ENCODE peak calls at places on chromosomes 13 and 19, in nine cellular contexts. One of them, this sample, is unnamed.
A peak's percentile ranks its signal among the peaks of the same experiment; 100 is the strongest.

GRCh38 chr13:81377926-81378325 is 1037.0 kb upstream of the SPRY2 start:
- DNase-seq in neural progenitor cell: no peak
- DNase-seq in GM12865: no peak
- DNase-seq in astrocyte of the spinal cord: no peak
- DNase-seq in tibial artery: no peak
- DNase-seq in cardiac muscle cell: no peak
- DNase-seq in NB4: no peak
- DNase-seq in astrocyte: no peak
- DNase-seq in heart left ventricle: no peak
- DNase-seq in this sample: no peak

GRCh38 chr13:30869491-30869890 is 36.6 kb upstream of the MEDAG start:
- DNase-seq in neural progenitor cell: no peak
- DNase-seq in GM12865: no peak
- DNase-seq in astrocyte of the spinal cord: peak; percentile 43
- DNase-seq in tibial artery: peak; percentile 80
- DNase-seq in cardiac muscle cell: no peak
- DNase-seq in NB4: no peak
- DNase-seq in astrocyte: peak; percentile 52
- DNase-seq in heart left ventricle: peak; percentile 49
- DNase-seq in this sample: peak; percentile 53

GRCh38 chr19:44050740-44051653 is 839 bp upstream of the ZNF223 start:
- DNase-seq in neural progenitor cell: no peak
- DNase-seq in GM12865: no peak
- DNase-seq in astrocyte of the spinal cord: no peak
- DNase-seq in tibial artery: no peak
- DNase-seq in cardiac muscle cell: no peak
- DNase-seq in NB4: no peak
- DNase-seq in astrocyte: no peak
- DNase-seq in heart left ventricle: no peak
- DNase-seq in this sample: peak; percentile 0

GRCh38 chr13:43057653-43058317 is 34.4 kb downstream of the DNAJC15 start:
- DNase-seq in neural progenitor cell: peak; percentile 35
- DNase-seq in GM12865: peak; percentile 49
- DNase-seq in astrocyte of the spinal cord: peak; percentile 92
- DNase-seq in tibial artery: no peak
- DNase-seq in cardiac muscle cell: no peak
- DNase-seq in NB4: no peak
- DNase-seq in astrocyte: peak; percentile 55
- DNase-seq in heart left ventricle: no peak
- DNase-seq in this sample: no peak

GRCh38 chr13:60583196-60583908 is 186.3 kb downstream of the TDRD3 start:
- DNase-seq in neural progenitor cell: peak; percentile 37
- DNase-seq in GM12865: no peak
- DNase-seq in astrocyte of the spinal cord: peak; percentile 79
- DNase-seq in tibial artery: no peak
- DNase-seq in cardiac muscle cell: no peak
- DNase-seq in NB4: peak; percentile 93
- DNase-seq in astrocyte: peak; percentile 85
- DNase-seq in heart left ventricle: no peak
- DNase-seq in this sample: peak; percentile 89

GRCh38 chr13:75437582-75438318 is 44.2 kb downstream of the TBC1D4 start:
- DNase-seq in neural progenitor cell: peak; percentile 18
- DNase-seq in GM12865: no peak
- DNase-seq in astrocyte of the spinal cord: peak; percentile 73
- DNase-seq in tibial artery: no peak
- DNase-seq in cardiac muscle cell: peak; percentile 71
- DNase-seq in NB4: no peak
- DNase-seq in astrocyte: peak; percentile 35
- DNase-seq in heart left ventricle: no peak
- DNase-seq in this sample: peak; percentile 44

GRCh38 chr19:51224163-51224641 is 678 bp upstream of the CD33 start:
- DNase-seq in neural progenitor cell: no peak
- DNase-seq in GM12865: no peak
- DNase-seq in astrocyte of the spinal cord: no peak
- DNase-seq in tibial artery: no peak
- DNase-seq in cardiac muscle cell: no peak
- DNase-seq in NB4: no peak
- DNase-seq in astrocyte: no peak
- DNase-seq in heart left ventricle: no peak
- DNase-seq in this sample: no peak

GRCh38 chr13:107650081-107650701 is 565.1 kb downstream of the LIG4 start:
- DNase-seq in neural progenitor cell: peak; percentile 85
- DNase-seq in GM12865: peak; percentile 65
- DNase-seq in astrocyte of the spinal cord: peak; percentile 67
- DNase-seq in tibial artery: no peak
- DNase-seq in cardiac muscle cell: peak; percentile 74
- DNase-seq in NB4: peak; percentile 58
- DNase-seq in astrocyte: peak; percentile 25
- DNase-seq in heart left ventricle: peak; percentile 27
- DNase-seq in this sample: peak; percentile 18

GRCh38 chr19:45446295-45446694 is 21.5 kb upstream of the FOSB start:
- DNase-seq in neural progenitor cell: peak; percentile 49
- DNase-seq in GM12865: peak; percentile 62
- DNase-seq in astrocyte of the spinal cord: peak; percentile 53
- DNase-seq in tibial artery: no peak
- DNase-seq in cardiac muscle cell: no peak
- DNase-seq in NB4: peak; percentile 56
- DNase-seq in astrocyte: no peak
- DNase-seq in heart left ventricle: no peak
- DNase-seq in this sample: peak; percentile 48

GRCh38 chr19:7506385-7507328 is 9.2 kb upstream of the ZNF358 start:
- DNase-seq in neural progenitor cell: peak; percentile 91
- DNase-seq in GM12865: peak; percentile 68
- DNase-seq in astrocyte of the spinal cord: peak; percentile 65
- DNase-seq in tibial artery: peak; percentile 84
- DNase-seq in cardiac muscle cell: peak; percentile 68
- DNase-seq in NB4: peak; percentile 73
- DNase-seq in astrocyte: peak; percentile 68
- DNase-seq in heart left ventricle: peak; percentile 74
- DNase-seq in this sample: peak; percentile 81

GRCh38 chr19:39515551-39516191 is 732 bp downstream of the SELENOV start:
- DNase-seq in neural progenitor cell: peak; percentile 61
- DNase-seq in GM12865: no peak
- DNase-seq in astrocyte of the spinal cord: no peak
- DNase-seq in tibial artery: no peak
- DNase-seq in cardiac muscle cell: peak; percentile 42
- DNase-seq in NB4: no peak
- DNase-seq in astrocyte: no peak
- DNase-seq in heart left ventricle: no peak
- DNase-seq in this sample: no peak
- H3K4me3 ChIP-seq in neural progenitor cell: peak overlapping the region; percentile 94
- H3K4me3 ChIP-seq in GM12865: no peak overlapping the region
- H3K4me3 ChIP-seq in astrocyte of the spinal cord: no peak overlapping the region
- H3K4me3 ChIP-seq in tibial artery: peak overlapping the region; percentile 38
- H3K4me3 ChIP-seq in cardiac muscle cell: peak overlapping the region; percentile 58
- H3K4me3 ChIP-seq in NB4: no peak overlapping the region
- H3K4me3 ChIP-seq in astrocyte: no peak overlapping the region
- H3K4me3 ChIP-seq in heart left ventricle: peak overlapping the region; percentile 22
- H3K4me3 ChIP-seq in this sample: no peak overlapping the region

GRCh38 chr19:53431399-53432087 is at the start of gene ZNF761:
- DNase-seq in neural progenitor cell: peak; percentile 97
- DNase-seq in GM12865: peak; percentile 97
- DNase-seq in astrocyte of the spinal cord: peak; percentile 91
- DNase-seq in tibial artery: peak; percentile 96
- DNase-seq in cardiac muscle cell: peak; percentile 98
- DNase-seq in NB4: peak; percentile 91
- DNase-seq in astrocyte: peak; percentile 65
- DNase-seq in heart left ventricle: peak; percentile 95
- DNase-seq in this sample: peak; percentile 82
- TF ChIP-seq CTCF in neural progenitor cell: peak; percentile 45
- TF ChIP-seq CTCF in GM12865: no peak
- TF ChIP-seq CTCF in astrocyte of the spinal cord: peak; percentile 43
- TF ChIP-seq CTCF in tibial artery: peak; percentile 48
- TF ChIP-seq CTCF in cardiac muscle cell: peak; percentile 42
- TF ChIP-seq CTCF in NB4: peak; percentile 6
- TF ChIP-seq CTCF in astrocyte: no peak
- TF ChIP-seq CTCF in heart left ventricle: peak; percentile 52
- TF ChIP-seq CTCF in this sample: peak; percentile 39

DNA sequence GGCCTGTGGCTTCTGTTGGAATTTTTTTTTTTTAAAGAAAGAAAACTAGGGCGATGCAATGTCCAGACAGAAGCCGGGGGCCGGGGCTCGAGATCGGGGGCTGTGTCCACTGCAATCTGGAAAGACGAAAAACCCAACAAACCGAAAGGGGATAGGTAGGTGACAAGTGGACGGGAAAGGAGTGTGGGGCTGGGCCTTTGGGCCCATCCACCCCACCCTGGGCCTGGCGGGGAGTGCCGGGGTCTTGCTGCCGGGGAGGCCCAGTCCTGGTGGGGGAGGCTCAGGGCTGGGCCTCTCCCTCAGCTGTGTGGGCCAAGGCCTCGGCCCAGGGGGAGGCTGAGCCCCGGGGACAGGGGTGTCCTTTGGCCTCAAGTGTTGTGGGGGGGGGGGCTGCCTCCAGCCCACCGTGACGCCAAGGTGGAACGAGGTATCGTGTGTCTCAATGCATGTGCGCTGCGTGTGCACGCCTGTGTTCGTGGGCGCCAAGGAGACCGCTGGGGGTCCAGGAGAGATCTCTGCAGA is 17.4 kb downstream of the PRKCSH start:
- DNase-seq in neural progenitor cell: no peak
- DNase-seq in GM12865: no peak
- DNase-seq in astrocyte of the spinal cord: no peak
- DNase-seq in tibial artery: no peak
- DNase-seq in cardiac muscle cell: no peak
- DNase-seq in NB4: no peak
- DNase-seq in astrocyte: no peak
- DNase-seq in heart left ventricle: no peak
- DNase-seq in this sample: no peak
- H3K4me3 ChIP-seq in neural progenitor cell: no peak overlapping the region
- H3K4me3 ChIP-seq in GM12865: peak overlapping the region; percentile 97
- H3K4me3 ChIP-seq in astrocyte of the spinal cord: no peak overlapping the region
- H3K4me3 ChIP-seq in tibial artery: no peak overlapping the region
- H3K4me3 ChIP-seq in cardiac muscle cell: no peak overlapping the region
- H3K4me3 ChIP-seq in NB4: no peak overlapping the region
- H3K4me3 ChIP-seq in astrocyte: no peak overlapping the region
- H3K4me3 ChIP-seq in heart left ventricle: no peak overlapping the region
- H3K4me3 ChIP-seq in this sample: no peak overlapping the region

GRCh38 chr13:74015137-74015536 is 119.1 kb downstream of the KLF12 start:
- DNase-seq in neural progenitor cell: no peak
- DNase-seq in GM12865: peak; percentile 18
- DNase-seq in astrocyte of the spinal cord: no peak
- DNase-seq in tibial artery: no peak
- DNase-seq in cardiac muscle cell: no peak
- DNase-seq in NB4: no peak
- DNase-seq in astrocyte: no peak
- DNase-seq in heart left ventricle: no peak
- DNase-seq in this sample: no peak
- TF ChIP-seq CTCF in neural progenitor cell: peak; percentile 41
- TF ChIP-seq CTCF in GM12865: no peak
- TF ChIP-seq CTCF in astrocyte of the spinal cord: peak; percentile 25
- TF ChIP-seq CTCF in tibial artery: no peak
- TF ChIP-seq CTCF in cardiac muscle cell: peak; percentile 17
- TF ChIP-seq CTCF in NB4: no peak
- TF ChIP-seq CTCF in astrocyte: peak; percentile 25
- TF ChIP-seq CTCF in heart left ventricle: no peak
- TF ChIP-seq CTCF in this sample: no peak

DNA sequence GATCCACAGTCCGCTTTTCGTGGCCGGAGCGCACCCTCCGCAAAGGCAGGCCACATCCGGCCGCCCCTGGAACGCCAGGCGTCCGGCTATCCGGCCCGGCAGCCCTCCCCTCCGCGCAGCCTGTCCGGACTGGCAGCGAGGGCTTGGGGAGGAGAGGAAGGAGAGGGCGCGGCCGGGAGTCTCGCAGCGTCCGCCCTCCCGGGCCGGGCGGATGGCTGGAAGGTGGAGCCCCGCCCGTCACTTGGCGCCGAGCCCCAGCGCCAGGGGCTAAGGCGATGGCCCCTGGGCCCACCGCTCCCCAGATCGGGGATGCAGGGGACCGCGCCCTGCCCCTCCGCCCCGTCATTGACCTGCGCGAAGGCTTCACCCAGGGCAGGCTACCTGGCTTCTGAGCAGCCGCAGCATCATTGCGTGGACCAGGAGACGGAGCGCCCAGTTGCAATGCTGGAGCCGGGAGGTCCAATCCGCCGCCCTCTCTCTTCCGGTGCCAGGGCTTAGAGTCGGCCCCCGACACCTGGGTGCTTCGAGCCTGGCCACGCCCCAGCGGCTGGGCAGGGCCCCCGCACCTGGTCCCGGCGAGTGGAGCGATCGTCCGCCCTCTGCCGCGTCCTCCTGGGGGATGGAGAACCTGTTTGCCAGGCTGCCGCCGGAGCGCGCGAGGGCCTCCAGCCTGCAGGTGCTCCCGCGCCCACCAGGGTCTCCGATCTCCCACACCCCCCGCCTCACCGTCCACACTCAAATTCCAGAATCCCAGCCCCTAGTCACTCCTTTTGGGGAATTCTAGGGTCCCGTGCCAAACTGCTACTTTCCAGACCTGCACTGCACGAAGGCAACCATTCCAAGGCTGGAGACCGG is at the start of gene FUT1:
- DNase-seq in neural progenitor cell: peak; percentile 89
- DNase-seq in GM12865: peak; percentile 40
- DNase-seq in astrocyte of the spinal cord: no peak
- DNase-seq in tibial artery: no peak
- DNase-seq in cardiac muscle cell: peak; percentile 60
- DNase-seq in NB4: peak; percentile 93
- DNase-seq in astrocyte: no peak
- DNase-seq in heart left ventricle: peak; percentile 79
- DNase-seq in this sample: peak; percentile 24
- H3K4me3 ChIP-seq in neural progenitor cell: peak within 1 kb of the TSS; percentile 87
- H3K4me3 ChIP-seq in GM12865: no peak within 1 kb of the TSS
- H3K4me3 ChIP-seq in astrocyte of the spinal cord: peak within 1 kb of the TSS; percentile 14
- H3K4me3 ChIP-seq in tibial artery: peak within 1 kb of the TSS; percentile 47
- H3K4me3 ChIP-seq in cardiac muscle cell: peak within 1 kb of the TSS; percentile 23
- H3K4me3 ChIP-seq in NB4: peak within 1 kb of the TSS; percentile 78
- H3K4me3 ChIP-seq in astrocyte: peak within 1 kb of the TSS; percentile 33
- H3K4me3 ChIP-seq in heart left ventricle: peak within 1 kb of the TSS; percentile 44
- H3K4me3 ChIP-seq in this sample: peak within 1 kb of the TSS; percentile 32

GRCh38 chr19:2475702-2476450 is at the start of gene GADD45B:
- DNase-seq in neural progenitor cell: peak; percentile 98
- DNase-seq in GM12865: peak; percentile 99
- DNase-seq in astrocyte of the spinal cord: peak; percentile 99
- DNase-seq in tibial artery: peak; percentile 99
- DNase-seq in cardiac muscle cell: peak; percentile 97
- DNase-seq in NB4: peak; percentile 94
- DNase-seq in astrocyte: peak; percentile 90
- DNase-seq in heart left ventricle: peak; percentile 98
- DNase-seq in this sample: peak; percentile 98

GRCh38 chr19:2476451-2477140 is 669 bp downstream of the GADD45B start:
- DNase-seq in neural progenitor cell: peak; percentile 73
- DNase-seq in GM12865: peak; percentile 70
- DNase-seq in astrocyte of the spinal cord: peak; percentile 89
- DNase-seq in tibial artery: peak; percentile 83
- DNase-seq in cardiac muscle cell: peak; percentile 51
- DNase-seq in NB4: peak; percentile 81
- DNase-seq in astrocyte: peak; percentile 60
- DNase-seq in heart left ventricle: peak; percentile 64
- DNase-seq in this sample: peak; percentile 48

GRCh38 chr19:2477141-2477710 is 1.3 kb downstream of the GADD45B start:
- DNase-seq in neural progenitor cell: peak; percentile 44
- DNase-seq in GM12865: no peak
- DNase-seq in astrocyte of the spinal cord: peak; percentile 37
- DNase-seq in tibial artery: peak; percentile 79
- DNase-seq in cardiac muscle cell: peak; percentile 49
- DNase-seq in NB4: peak; percentile 27
- DNase-seq in astrocyte: no peak
- DNase-seq in heart left ventricle: peak; percentile 68
- DNase-seq in this sample: no peak

GRCh38 chr19:2474232-2475017 is 1.5 kb upstream of the GADD45B start:
- DNase-seq in neural progenitor cell: peak; percentile 95
- DNase-seq in GM12865: peak; percentile 92
- DNase-seq in astrocyte of the spinal cord: peak; percentile 92
- DNase-seq in tibial artery: peak; percentile 94
- DNase-seq in cardiac muscle cell: peak; percentile 90
- DNase-seq in NB4: peak; percentile 89
- DNase-seq in astrocyte: peak; percentile 79
- DNase-seq in heart left ventricle: peak; percentile 90
- DNase-seq in this sample: peak; percentile 83

GRCh38 chr19:2475018-2475701 is 767 bp upstream of the GADD45B start:
- DNase-seq in neural progenitor cell: peak; percentile 65
- DNase-seq in GM12865: peak; percentile 83
- DNase-seq in astrocyte of the spinal cord: peak; percentile 73
- DNase-seq in tibial artery: peak; percentile 87
- DNase-seq in cardiac muscle cell: peak; percentile 61
- DNase-seq in NB4: peak; percentile 65
- DNase-seq in astrocyte: peak; percentile 59
- DNase-seq in heart left ventricle: peak; percentile 73
- DNase-seq in this sample: peak; percentile 58
- TF ChIP-seq CTCF in neural progenitor cell: no peak
- TF ChIP-seq CTCF in GM12865: no peak
- TF ChIP-seq CTCF in astrocyte of the spinal cord: no peak
- TF ChIP-seq CTCF in tibial artery: no peak
- TF ChIP-seq CTCF in cardiac muscle cell: no peak
- TF ChIP-seq CTCF in NB4: no peak
- TF ChIP-seq CTCF in astrocyte: no peak
- TF ChIP-seq CTCF in heart left ventricle: no peak
- TF ChIP-seq CTCF in this sample: no peak